ENCODE peak calls at places on chromosome 2, in five cellular contexts. L is NCI-H2171 treated with DMSO at 0.1 percent for 48 hours, B is NCI-H774, V is substantia nigra, R is brain microvascular endothelial cell. A is an unnamed sample.

GRCh38 chr2:43024515-43024962 is 201.9 kb downstream of the ZFP36L2 start:
- DNase-seq in V (peak), R (peak), B (no peak), L (no peak), A (peak)

GRCh38 chr2:2850218-2850850 is 519.3 kb upstream of the MYT1L start:
- DNase-seq in R (no peak), L (peak), V (no peak), B (no peak), A (peak)

GRCh38 chr2:37644191-37644590 is 27.3 kb downstream of the CDC42EP3 start:
- DNase-seq in R (no peak), B (no peak), L (no peak), V (no peak), A (no peak)

GRCh38 chr2:101770672-101771071 is 73.2 kb downstream of the MAP4K4 start:
- DNase-seq in B (peak), V (peak), R (peak), L (peak), A (peak)

GRCh38 chr2:41994177-41994576 is 53.6 kb upstream of the PKDCC start:
- DNase-seq in V (no peak), B (no peak), L (no peak), R (peak), A (no peak)

GRCh38 chr2:21812766-21813165 is 689.0 kb downstream of the TDRD15 start:
- DNase-seq in L (no peak), R (no peak), B (no peak), V (no peak), A (no peak)

GRCh38 chr2:37742286-37742685 is 70.8 kb upstream of the CDC42EP3 start:
- DNase-seq in L (no peak), B (no peak), R (no peak), V (no peak), A (no peak)

GRCh38 chr2:196935421-196935820 is 8.9 kb upstream of the PGAP1 start:
- DNase-seq in R (no peak), V (no peak), L (no peak), B (no peak), A (no peak)

GRCh38 chr2:37189452-37190153 is 1.1 kb upstream of the SULT6B1 start:
- DNase-seq in L (no peak), V (peak), B (no peak), R (peak), A (no peak)

GRCh38 chr2:55102056-55102812 is 52.0 kb upstream of the RTN4 start:
- DNase-seq in B (no peak), L (no peak), R (peak), V (peak), A (no peak)

GRCh38 chr2:14642499-14642898 is 10.0 kb downstream of the LRATD1 start:
- DNase-seq in V (no peak), L (no peak), R (no peak), B (no peak), A (no peak)

GRCh38 chr2:18824317-18824716 is 234.9 kb upstream of the NT5C1B start:
- DNase-seq in L (no peak), V (no peak), B (no peak), R (no peak), A (no peak)

GRCh38 chr2:230408244-230408842 is 7.7 kb upstream of the SP100 start:
- DNase-seq in L (no peak), V (no peak), R (peak), B (no peak), A (no peak)

GRCh38 chr2:38535745-38536506 is 66.8 kb downstream of the HNRNPLL start:
- DNase-seq in R (peak), V (peak), L (peak), B (peak), A (peak)

GRCh38 chr2:182496596-182496995 is 69.8 kb upstream of the PDE1A start:
- DNase-seq in R (no peak), L (no peak), V (no peak), B (no peak), A (no peak)

GRCh38 chr2:32954206-32954605 is 7.5 kb downstream of the LTBP1 start:
- DNase-seq in L (no peak), V (no peak), B (no peak), R (no peak), A (no peak)

GRCh38 chr2:61255580-61256437 is 93.8 kb downstream of the C2orf74 start:
- DNase-seq in L (no peak), B (no peak), R (peak), V (no peak), A (no peak)

GRCh38 chr2:3778841-3779505 is 75.6 kb downstream of the DCDC2C start:
- DNase-seq in B (no peak), V (no peak), L (peak), R (no peak), A (no peak)

GRCh38 chr2:111701266-111701665 is 182.7 kb downstream of the ANAPC1 start:
- DNase-seq in B (no peak), L (no peak), V (no peak), R (no peak), A (no peak)

GRCh38 chr2:14558382-14558919 is 74.1 kb upstream of the LRATD1 start:
- DNase-seq in B (no peak), R (no peak), V (no peak), L (no peak), A (no peak)

GRCh38 chr2:48482313-48482712 is 47.6 kb upstream of the STON1 start:
- DNase-seq in B (no peak), V (no peak), L (peak), R (no peak), A (peak)

GRCh38 chr2:26161926-26162325 is 11.0 kb upstream of the GAREM2 start:
- DNase-seq in L (no peak), R (no peak), B (no peak), V (no peak), A (no peak)

GRCh38 chr2:232697807-232698110 is 628 bp downstream of the GIGYF2 start:
- DNase-seq in B (no peak), L (no peak), R (no peak), V (no peak), A (no peak)

GRCh38 chr2:219155054-219155644 is 5.5 kb downstream of the NHEJ1 start:
- DNase-seq in B (peak), R (peak), L (peak), V (peak), A (peak)

A was measured in NCI-H1694.